ENCODE peak calls at places on chromosomes 4 and X, in five cellular contexts. G, C, X, S and K are unnamed samples.

GRCh38 chr4:140944539-140944938 is 188.4 kb upstream of the TBC1D9 start:
- DNase-seq in G (no peak), C (no peak), X (no peak), S (no peak), K (no peak)

GRCh38 chr4:123674752-123675151 is 278.2 kb downstream of the SPRY1 start:
- DNase-seq in G (no peak), C (no peak), X (no peak), S (no peak), K (no peak)

GRCh38 chr4:150479665-150480064 is 102.3 kb upstream of the MAB21L2 start:
- DNase-seq in G (no peak), C (no peak), X (no peak), S (no peak), K (no peak)

GRCh38 chrX:2498781-2499302 is 1.9 kb downstream of the DHRSX start:
- DNase-seq in G (no peak), C (peak), X (peak), S (no peak), K (no peak)

GRCh38 chr4:99658666-99659065 is 1.0 kb upstream of the C4orf54 start:
- DNase-seq in G (no peak), C (no peak), X (no peak), S (no peak), K (no peak)

GRCh38 chr4:15332377-15332776 is 95.5 kb upstream of the C1QTNF7 start:
- DNase-seq in G (no peak), C (no peak), X (no peak), S (no peak), K (no peak)

GRCh38 chr4:15182600-15183222 is 180.4 kb downstream of the CPEB2 start:
- DNase-seq in G (no peak), C (no peak), X (no peak), S (no peak), K (no peak)

GRCh38 chr4:152014280-152014679 is 253.5 kb upstream of the GATB start:
- DNase-seq in G (peak), C (no peak), X (no peak), S (no peak), K (no peak)

GRCh38 chr4:89113415-89113814 is 2.1 kb downstream of the TIGD2 start:
- DNase-seq in G (no peak), C (no peak), X (no peak), S (no peak), K (no peak)

GRCh38 chrX:72495041-72495440 is 77.6 kb downstream of the HDAC8 start:
- DNase-seq in G (no peak), C (no peak), X (no peak), S (no peak), K (no peak)

GRCh38 chr4:8880851-8881250 is 9.2 kb upstream of the HMX1 start:
- DNase-seq in G (no peak), C (no peak), X (no peak), S (no peak), K (no peak)

GRCh38 chr4:108611360-108611759 is 9.0 kb upstream of the RPL34 start:
- DNase-seq in G (no peak), C (no peak), X (peak), S (no peak), K (no peak)

GRCh38 chrX:9558615-9559014 is 93.8 kb downstream of the TBL1X start:
- DNase-seq in G (no peak), C (no peak), X (no peak), S (no peak), K (no peak)

GRCh38 chrX:125205084-125205917 is 114.4 kb upstream of the TEX13C start:
- DNase-seq in G (peak), C (peak), X (peak), S (no peak), K (no peak)